ENCODE peak calls at places on chromosomes 2 and 18, in seven cellular contexts. X is uterus, O is psoas muscle, U is stomach, C is IMR-90, W is breast epithelium, F is neural progenitor cell. Q is an unnamed sample. For H3K36me3, the result is how much of the 10 kb centered on the place peaks cover.

GRCh38 chr2:188659656-188660406 is 314.3 kb upstream of the COL3A1 start:
- DNase-seq in X (no peak), O (no peak), U (no peak), C (peak), W (no peak), F (no peak), Q (peak)

GRCh38 chr2:227010433-227010832 is 153.6 kb downstream of the COL4A4 start:
- DNase-seq in X (no peak), O (no peak), U (no peak), C (peak), W (no peak), F (no peak), Q (peak)

GRCh38 chr18:49561127-49561376 is 805 bp upstream of the LIPG start:
- DNase-seq in X (no peak), O (no peak), U (no peak), C (no peak), W (no peak), F (no peak), Q (no peak)

GRCh38 chr18:9822587-9822986 is 63.2 kb upstream of the TXNDC2 start:
- DNase-seq in X (no peak), O (no peak), U (no peak), C (no peak), W (no peak), F (no peak), Q (no peak)

GRCh38 chr2:36618381-36618780 is 20.4 kb upstream of the FEZ2 start:
- DNase-seq in X (no peak), O (no peak), U (no peak), C (peak), W (no peak), F (peak), Q (peak)

GRCh38 chr2:46964835-46965560 is 49.4 kb upstream of the MCFD2 start:
- DNase-seq in X (no peak), O (no peak), U (no peak), C (no peak), W (peak), F (no peak), Q (peak)

GRCh38 chr18:58501033-58501432 is 127.9 kb downstream of the ALPK2 start:
- DNase-seq in X (no peak), O (no peak), U (no peak), C (no peak), W (no peak), F (no peak), Q (no peak)

GRCh38 chr2:169222665-169223064 is 139.7 kb downstream of the LRP2 start:
- DNase-seq in X (no peak), O (no peak), U (no peak), C (no peak), W (no peak), F (no peak), Q (no peak)

GRCh38 chr2:160918909-160919503 is 241.2 kb upstream of the TANK start:
- DNase-seq in X (peak), O (peak), U (peak), C (peak), W (no peak), F (peak), Q (no peak)

GRCh38 chr18:23191952-23192662 is 56.8 kb downstream of the CABLES1 start:
- DNase-seq in X (peak), O (peak), U (peak), C (peak), W (peak), F (no peak), Q (peak)

GRCh38 chr2:18178736-18179349 is 300.4 kb downstream of the KCNS3 start:
- DNase-seq in X (no peak), O (no peak), U (peak), C (peak), W (no peak), F (peak), Q (peak)

GRCh38 chr2:205766765-205767359 is 84.6 kb downstream of the NRP2 start:
- DNase-seq in X (peak), O (peak), U (peak), C (peak), W (peak), F (peak), Q (peak)

GRCh38 chr18:68705119-68705518 is 9.8 kb downstream of the TMX3 start:
- DNase-seq in X (no peak), O (no peak), U (no peak), C (no peak), W (no peak), F (no peak), Q (no peak)

GRCh38 chr2:102064679-102065674 is 73.2 kb downstream of the IL1R2 start:
- DNase-seq in X (no peak), O (no peak), U (no peak), C (peak), W (no peak), F (no peak), Q (peak)

GRCh38 chr2:209653164-209653563 is 118.5 kb upstream of the UNC80 start:
- DNase-seq in X (no peak), O (no peak), U (no peak), C (no peak), W (no peak), F (peak), Q (no peak)

GRCh38 chr2:135694711-135695110 is 46.9 kb upstream of the UBXN4 start:
- DNase-seq in X (no peak), O (no peak), U (no peak), C (peak), W (no peak), F (no peak), Q (no peak)

GRCh38 chr18:35616664-35617423 is 35.3 kb downstream of the GALNT1 start:
- DNase-seq in X (no peak), O (no peak), U (peak), C (peak), W (no peak), F (no peak), Q (peak)

GRCh38 chr2:64987001-64987962 is 1.9 kb upstream of the SLC1A4 start:
- DNase-seq in X (no peak), O (no peak), U (no peak), C (peak), W (no peak), F (no peak), Q (peak)

GRCh38 chr2:367246-367645 is 79.4 kb upstream of the ALKAL2 start:
- DNase-seq in X (no peak), O (no peak), U (no peak), C (no peak), W (no peak), F (no peak), Q (no peak)

GRCh38 chr18:79826966-79827365 is 29.2 kb downstream of the KCNG2 start:
- DNase-seq in X (no peak), O (no peak), U (no peak), C (no peak), W (no peak), F (no peak), Q (no peak)

GRCh38 chr2:196233808-196234501 is 62.6 kb upstream of the STK17B start:
- DNase-seq in X (no peak), O (no peak), U (no peak), C (peak), W (no peak), F (no peak), Q (no peak)

GRCh38 chr2:217451634-217452033 is 551.2 kb downstream of the TNS1 start:
- DNase-seq in X (no peak), O (no peak), U (no peak), C (peak), W (no peak), F (no peak), Q (peak)

GRCh38 chr2:43318791-43319190 is 92.4 kb upstream of the ZFP36L2 start:
- DNase-seq in X (no peak), O (no peak), U (no peak), C (peak), W (no peak), F (no peak), Q (peak)

GRCh38 chr18:5197461-5197860 is 404 bp upstream of the AKAIN1 start:
- DNase-seq in X (no peak), O (no peak), U (no peak), C (no peak), W (no peak), F (no peak), Q (no peak)

GRCh38 chr18:23227729-23228075 is 92.4 kb downstream of the CABLES1 start:
- DNase-seq in X (no peak), O (no peak), U (peak), C (no peak), W (no peak), F (no peak), Q (peak)

GRCh38 chr2:23107341-23107941 is 277.5 kb upstream of the KLHL29 start:
- DNase-seq in X (no peak), O (no peak), U (no peak), C (no peak), W (no peak), F (no peak), Q (no peak)

GRCh38 chr2:205822578-205822977 is 140.3 kb downstream of the NRP2 start:
- DNase-seq in X (no peak), O (no peak), U (no peak), C (peak), W (no peak), F (no peak), Q (peak)

GRCh38 chr2:238863231-238863630 is 15.3 kb downstream of the TWIST2 start:
- DNase-seq in X (no peak), O (no peak), U (no peak), C (no peak), W (no peak), F (no peak), Q (no peak)

GRCh38 chr2:111117666-111118454 is 2.9 kb upstream of the BCL2L11 start:
- DNase-seq in X (peak), O (peak), U (peak), C (peak), W (peak), F (peak), Q (peak)

GRCh38 chr2:115105966-115106365 is 663.5 kb downstream of the DPP10 start:
- DNase-seq in X (no peak), O (no peak), U (no peak), C (no peak), W (no peak), F (no peak), Q (no peak)

GRCh38 chr2:226227341-226227740 is 572.3 kb downstream of the IRS1 start:
- DNase-seq in X (no peak), O (no peak), U (no peak), C (peak), W (no peak), F (no peak), Q (no peak)

GRCh38 chr2:39435974-39436591 is 1.0 kb downstream of the MAP4K3 start:
- DNase-seq in X (peak), O (peak), U (no peak), C (peak), W (peak), F (no peak), Q (peak)

GRCh38 chr2:223979730-223980396 is 22.6 kb downstream of the MRPL44 start:
- DNase-seq in X (no peak), O (no peak), U (no peak), C (peak), W (no peak), F (no peak), Q (peak)
- H3K36me3 ChIP-seq in X (under half), O (under half), U (under half), C (under half), W (under half), F (under half), Q (under half)

DNA sequence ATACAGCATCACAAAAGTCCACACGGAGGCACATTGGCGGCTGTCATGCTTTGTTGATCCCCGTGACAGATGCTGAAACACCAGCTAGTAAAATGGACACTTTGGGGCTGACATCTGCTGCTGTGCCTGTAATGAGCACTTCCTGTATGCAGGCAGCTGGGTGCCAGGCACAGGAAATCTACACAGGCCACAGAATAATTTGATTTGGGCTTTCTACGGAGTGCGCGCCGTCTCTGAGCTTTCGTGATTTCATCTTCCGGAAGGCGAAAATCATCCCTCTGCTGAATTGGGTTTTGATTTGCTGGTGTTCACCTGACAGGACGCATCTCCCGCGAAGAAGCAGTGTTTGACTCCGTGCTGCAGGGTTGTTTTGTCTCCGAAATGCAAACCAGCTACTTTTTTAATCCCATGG is 250.3 kb downstream of the EIPR1 start:
- DNase-seq in X (no peak), O (no peak), U (no peak), C (no peak), W (no peak), F (no peak), Q (no peak)
- H3K27ac ChIP-seq in X (no peak), O (no peak), U (no peak), C (no peak), W (no peak), F (no peak), Q (no peak)

GRCh38 chr2:74882299-74882687 is 48.4 kb downstream of the HK2 start:
- DNase-seq in X (no peak), O (no peak), U (no peak), C (no peak), W (no peak), F (no peak), Q (no peak)
- H3K36me3 ChIP-seq in X (under half), O (half or more), U (half or more), C (half or more), W (under half), F (under half), Q (under half)

GRCh38 chr2:105772362-105772761 is 27.6 kb downstream of the NCK2 start:
- DNase-seq in X (no peak), O (no peak), U (no peak), C (no peak), W (no peak), F (no peak), Q (no peak)
- H3K27ac ChIP-seq in X (no peak), O (peak), U (no peak), C (no peak), W (peak), F (peak), Q (no peak)

GRCh38 chr2:242038166-242038927 is 168.8 kb downstream of the RTP5 start:
- DNase-seq in X (no peak), O (no peak), U (peak), C (no peak), W (no peak), F (no peak), Q (no peak)
- H3K36me3 ChIP-seq in X (under half), O (under half), U (under half), C (under half), W (under half), F (under half), Q (under half)

DNA sequence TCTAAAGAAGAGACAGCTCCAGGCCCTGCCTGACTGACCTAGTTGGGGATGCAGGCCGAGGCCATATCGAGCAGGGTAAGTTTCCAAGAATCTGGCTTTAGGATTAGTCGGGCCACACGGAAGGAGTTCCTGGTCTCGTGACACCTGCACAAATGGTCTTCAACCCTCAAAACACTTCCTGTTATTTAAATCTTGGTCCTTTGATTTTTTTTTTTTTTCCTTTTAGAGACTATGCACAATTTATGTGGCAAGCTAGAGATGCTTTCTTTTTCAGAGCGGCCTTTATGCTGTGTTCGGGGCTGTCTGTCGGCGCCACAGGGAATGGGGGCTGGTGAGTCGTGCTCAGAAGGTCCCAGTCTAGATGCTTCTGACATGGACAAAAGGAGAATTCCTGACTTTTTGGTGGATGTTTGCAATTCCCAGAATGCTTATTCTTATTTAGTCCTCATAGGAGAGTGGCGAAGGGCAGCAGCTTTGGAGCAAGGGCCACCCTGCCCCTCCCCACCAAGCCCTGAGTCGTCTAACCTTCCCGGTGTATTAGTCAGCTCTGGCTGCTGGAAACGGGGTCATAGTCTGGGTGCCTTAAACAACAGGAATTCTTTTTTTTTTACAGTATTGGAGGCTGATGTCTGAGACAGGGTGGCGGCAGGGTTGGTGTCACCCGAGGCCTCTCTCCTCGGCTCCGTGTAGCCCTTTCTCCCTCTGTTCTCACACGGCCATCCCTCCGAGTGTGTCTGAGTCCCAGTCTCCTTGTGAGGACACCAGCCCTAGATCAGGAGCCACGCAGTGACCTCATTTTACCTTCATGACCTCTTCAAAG is 27.4 kb downstream of the HPCAL1 start:
- DNase-seq in X (no peak), O (no peak), U (no peak), C (peak), W (no peak), F (no peak), Q (peak)
- H3K27ac ChIP-seq in X (peak), O (no peak), U (peak), C (peak), W (no peak), F (no peak), Q (peak)

GRCh38 chr2:159380676-159381239 is 94.3 kb upstream of the WDSUB1 start:
- DNase-seq in X (no peak), O (no peak), U (no peak), C (no peak), W (no peak), F (no peak), Q (no peak)

GRCh38 chr2:159381574-159381973 is 95.1 kb upstream of the WDSUB1 start:
- DNase-seq in X (no peak), O (no peak), U (no peak), C (no peak), W (no peak), F (no peak), Q (no peak)

GRCh38 chr2:159379181-159379580 is 92.7 kb upstream of the WDSUB1 start:
- DNase-seq in X (no peak), O (no peak), U (no peak), C (no peak), W (no peak), F (no peak), Q (no peak)

DNA sequence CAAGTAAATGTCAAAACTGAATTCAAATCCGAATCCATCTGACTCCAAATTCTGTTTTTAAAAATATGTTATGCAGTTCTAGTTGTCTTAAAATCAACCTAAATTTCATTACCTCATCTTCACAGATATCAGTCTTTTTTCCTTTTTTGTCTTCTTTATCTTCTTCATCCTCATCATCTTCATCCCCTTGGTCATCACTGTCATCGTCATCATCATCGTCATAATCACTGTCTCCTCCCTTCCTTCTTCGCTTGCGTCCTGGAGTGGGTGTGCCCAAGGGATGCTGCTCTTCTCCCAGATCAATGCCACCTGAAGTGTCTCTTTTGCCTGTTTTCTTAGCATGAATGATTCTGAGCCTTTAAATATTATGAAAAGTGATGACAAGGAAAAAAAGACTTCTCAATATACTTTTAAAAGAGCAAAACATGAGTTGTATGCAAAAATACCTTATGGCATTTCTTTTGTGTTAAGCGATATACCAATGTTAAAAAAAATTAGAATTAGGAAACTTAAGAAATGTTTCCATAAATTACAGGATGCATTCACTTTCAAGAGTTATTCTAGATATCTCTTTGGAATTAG is 96.0 kb upstream of the WDSUB1 start:
- DNase-seq in X (no peak), O (no peak), U (no peak), C (no peak), W (no peak), F (no peak), Q (no peak)
- H3K36me3 ChIP-seq in X (under half), O (half or more), U (half or more), C (under half), W (under half), F (under half), Q (under half)

GRCh38 chr2:191272064-191272463 is 26.9 kb downstream of the MYO1B start:
- DNase-seq in X (no peak), O (no peak), U (no peak), C (no peak), W (no peak), F (no peak), Q (no peak)

GRCh38 chr2:191266201-191266600 is 21.0 kb downstream of the MYO1B start:
- DNase-seq in X (no peak), O (no peak), U (no peak), C (peak), W (no peak), F (no peak), Q (peak)

GRCh38 chr2:191274404-191274803 is 29.2 kb downstream of the MYO1B start:
- DNase-seq in X (no peak), O (no peak), U (no peak), C (no peak), W (no peak), F (no peak), Q (no peak)

GRCh38 chr2:191268596-191268995 is 23.4 kb downstream of the MYO1B start:
- DNase-seq in X (no peak), O (no peak), U (no peak), C (no peak), W (no peak), F (no peak), Q (no peak)

GRCh38 chr2:191270303-191271178 is 25.3 kb downstream of the MYO1B start:
- DNase-seq in X (no peak), O (no peak), U (no peak), C (no peak), W (no peak), F (peak), Q (no peak)
- H3K27ac ChIP-seq in X (no peak), O (no peak), U (no peak), C (no peak), W (no peak), F (peak), Q (no peak)

GRCh38 chr2:86031606-86032005 is 74.1 kb downstream of the POLR1A start:
- DNase-seq in X (no peak), O (no peak), U (no peak), C (no peak), W (no peak), F (no peak), Q (no peak)
- H3K36me3 ChIP-seq in X (under half), O (half or more), U (half or more), C (half or more), W (under half), F (under half), Q (under half)

Q was measured in astrocyte.